ENCODE peak calls at places on chromosomes 4 and X, in eight cellular contexts. M, E, D, L, H, C, I and W are unnamed samples.

GRCh38 chr4:152356428-152357034 is 179.4 kb downstream of the FBXW7 start:
- DNase-seq in H (no peak), I (no peak), L (no peak), E (no peak), D (no peak), M (no peak), C (no peak), W (no peak)

GRCh38 chrX:138001219-138001618 is 435.3 kb downstream of the ZIC3 start:
- DNase-seq in D (no peak), C (no peak), H (no peak), I (no peak), M (no peak), L (no peak), E (no peak), W (no peak)

GRCh38 chr4:54229631-54230478 is 762 bp downstream of the PDGFRA start:
- DNase-seq in I (no peak), H (no peak), L (no peak), E (peak; percentile 65), M (no peak), D (peak; percentile 38), C (peak; percentile 24), W (no peak)

GRCh38 chr4:2049811-2050210 is 9.3 kb upstream of the NAT8L start:
- DNase-seq in C (no peak), D (no peak), H (no peak), I (no peak), E (no peak), L (no peak), M (no peak), W (no peak)

GRCh38 chr4:11698846-11699590 is 270.3 kb upstream of the HS3ST1 start:
- DNase-seq in D (no peak), C (peak; percentile 70), M (no peak), I (peak; percentile 95), H (no peak), E (no peak), L (peak; percentile 20), W (no peak)

GRCh38 chr4:66658809-66659208 is 886.5 kb downstream of the CENPC start:
- DNase-seq in E (no peak), C (no peak), L (no peak), I (no peak), D (no peak), H (no peak), M (no peak), W (no peak)

GRCh38 chr4:102416765-102417164 is 71.5 kb upstream of the SLC39A8 start:
- DNase-seq in I (no peak), L (no peak), D (no peak), C (no peak), H (no peak), E (no peak), M (no peak), W (no peak)

GRCh38 chrX:120450163-120450562 is 18.9 kb downstream of the LAMP2 start:
- DNase-seq in C (no peak), M (no peak), E (peak; percentile 6), D (no peak), I (no peak), L (peak; percentile 12), H (peak; percentile 41), W (no peak)

GRCh38 chr4:88378691-88379559 is at the start of gene HERC6:
- DNase-seq in H (peak; percentile 95), E (peak; percentile 78), L (peak; percentile 83), I (peak; percentile 70), C (peak; percentile 86), M (peak; percentile 63), D (peak; percentile 81), W (peak; percentile 61)

GRCh38 chr4:1910643-1911042 is 39.5 kb downstream of the NSD2 start:
- DNase-seq in C (peak; percentile 68), H (peak; percentile 70), M (no peak), D (peak; percentile 69), E (peak; percentile 62), L (peak; percentile 45), I (no peak), W (peak; percentile 51)

GRCh38 chr4:74623041-74623440 is 171.3 kb downstream of the BTC start:
- DNase-seq in L (peak; percentile 88), D (no peak), E (peak; percentile 34), H (peak; percentile 63), C (no peak), M (no peak), I (peak; percentile 82), W (no peak)
- TF ChIP-seq CTCF in L (peak; percentile 72), D (peak; percentile 20), E (peak; percentile 49), H (peak; percentile 35), C (peak; percentile 33), M (no peak), I (peak; percentile 57), W (peak; percentile 68)

GRCh38 chr4:78291277-78291676 is 234.2 kb downstream of the FRAS1 start:
- DNase-seq in M (no peak), C (no peak), H (no peak), E (no peak), I (no peak), D (no peak), L (no peak), W (no peak)

GRCh38 chr4:78296261-78296660 is 239.1 kb downstream of the FRAS1 start:
- DNase-seq in M (no peak), L (no peak), H (no peak), I (no peak), D (no peak), E (no peak), C (no peak), W (no peak)

GRCh38 chr4:78292336-78292735 is 235.2 kb downstream of the FRAS1 start:
- DNase-seq in M (no peak), D (no peak), C (no peak), E (no peak), H (no peak), L (no peak), I (no peak), W (no peak)

GRCh38 chr4:78293348-78293747 is 236.2 kb downstream of the FRAS1 start:
- DNase-seq in H (no peak), E (no peak), I (no peak), C (peak; percentile 66), M (no peak), L (no peak), D (no peak), W (no peak)

DNA sequence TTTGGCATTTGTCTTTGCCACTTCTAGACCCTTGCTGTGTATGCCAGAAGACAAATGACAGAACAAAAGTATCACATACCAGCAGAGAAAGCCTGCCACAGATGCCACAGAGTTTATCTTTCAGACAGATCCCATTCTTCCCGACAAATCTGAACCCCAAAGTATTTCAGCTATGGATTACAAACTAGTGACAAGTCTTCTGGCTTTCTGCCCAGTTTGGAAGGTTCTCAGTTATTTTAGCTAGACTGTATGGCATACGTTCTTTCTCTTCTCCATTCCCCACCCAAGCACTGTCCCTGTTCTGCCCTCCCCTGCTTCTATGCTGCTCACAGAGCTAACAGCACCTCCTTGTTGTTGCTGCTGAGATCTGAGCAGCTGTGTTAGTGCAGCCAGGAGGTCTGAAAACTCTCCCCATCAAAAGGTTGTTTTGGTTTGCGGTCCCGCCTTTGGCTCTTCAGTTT is 236.7 kb downstream of the FRAS1 start:
- DNase-seq in I (no peak), E (peak; percentile 44), C (peak; percentile 88), L (peak; percentile 4), M (no peak), D (no peak), H (no peak), W (no peak)
- TF ChIP-seq CTCF in I (no peak), E (peak; percentile 20), C (peak; percentile 26), L (no peak), M (no peak), D (no peak), H (no peak), W (no peak)

GRCh38 chrX:30990361-30990760 is 81.5 kb downstream of the FTHL17 start:
- DNase-seq in C (no peak), L (no peak), E (no peak), I (no peak), D (no peak), M (no peak), H (no peak), W (no peak)

GRCh38 chrX:30992381-30992904 is 79.4 kb downstream of the FTHL17 start:
- DNase-seq in D (no peak), L (no peak), H (no peak), E (peak; percentile 62), I (no peak), M (no peak), C (peak; percentile 2), W (no peak)

GRCh38 chrX:30995060-30995700 is 76.7 kb downstream of the FTHL17 start:
- DNase-seq in I (no peak), M (no peak), D (no peak), H (no peak), L (no peak), E (no peak), C (no peak), W (no peak)

GRCh38 chrX:30995705-30996104 is 76.1 kb downstream of the FTHL17 start:
- DNase-seq in E (no peak), L (no peak), I (no peak), C (no peak), M (no peak), D (no peak), H (no peak), W (no peak)
- TF ChIP-seq CTCF in E (no peak), L (no peak), I (no peak), C (no peak), M (no peak), D (no peak), H (no peak), W (no peak)

GRCh38 chrX:153493085-153493484 is 1.7 kb upstream of the BGN start:
- DNase-seq in C (no peak), I (no peak), L (no peak), D (no peak), M (no peak), E (no peak), H (no peak), W (no peak)

GRCh38 chrX:153495903-153496629 is 1.3 kb downstream of the BGN start:
- DNase-seq in C (no peak), D (no peak), L (no peak), I (no peak), H (no peak), E (no peak), M (no peak), W (no peak)

GRCh38 chrX:153494061-153494460 is 719 bp upstream of the BGN start:
- DNase-seq in E (no peak), C (no peak), M (no peak), L (no peak), H (no peak), D (no peak), I (no peak), W (no peak)

GRCh38 chrX:153495362-153495751 is 577 bp downstream of the BGN start:
- DNase-seq in L (no peak), C (peak; percentile 27), H (no peak), M (no peak), I (no peak), D (no peak), E (no peak), W (no peak)

DNA sequence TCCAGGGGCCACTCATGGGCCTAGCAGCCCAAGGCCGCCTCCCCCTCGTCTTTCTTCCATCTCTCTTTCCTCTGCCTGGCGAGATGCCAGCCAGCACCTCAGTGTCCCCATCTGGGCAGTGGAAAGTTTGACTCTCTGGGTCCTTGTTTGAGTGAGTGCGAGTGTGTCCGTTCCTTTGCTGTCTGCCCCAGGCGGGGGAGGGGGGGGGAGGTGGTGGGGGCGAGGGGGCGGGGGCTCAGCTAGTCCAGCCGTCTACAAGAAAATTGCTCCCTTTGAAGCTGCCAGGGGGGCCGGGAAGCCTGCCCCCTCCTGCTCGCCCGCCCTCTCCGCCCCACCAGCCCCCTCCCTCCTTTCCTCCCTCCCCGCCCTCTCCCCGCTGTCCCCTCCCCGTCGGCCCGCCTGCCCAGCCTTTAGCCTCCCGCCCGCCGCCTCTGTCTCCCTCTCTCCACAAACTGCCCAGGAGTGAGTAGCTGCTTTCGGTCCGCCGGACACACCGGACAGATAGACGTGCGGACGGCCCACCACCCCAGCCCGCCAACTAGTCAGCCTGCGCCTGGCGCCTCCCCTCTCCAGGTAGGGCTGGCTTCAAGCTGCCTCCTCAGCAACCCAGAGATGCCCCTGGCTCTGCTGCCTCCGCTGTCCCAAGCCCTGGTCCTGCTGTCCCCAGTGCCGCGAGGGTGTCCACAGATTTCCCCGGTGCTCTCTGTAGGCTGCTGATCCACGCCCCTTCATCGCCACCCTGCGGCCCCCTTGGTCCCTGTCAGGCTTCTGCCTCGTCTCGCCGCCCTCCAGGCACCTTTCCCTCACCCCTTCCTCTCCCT is at the start of gene BGN:
- DNase-seq in L (no peak), M (no peak), C (peak; percentile 65), I (no peak), E (peak; percentile 44), D (peak; percentile 54), H (no peak), W (peak; percentile 32)
- TF ChIP-seq CTCF in L (no peak), M (no peak), C (peak; percentile 44), I (no peak), E (peak; percentile 48), D (no peak), H (no peak), W (peak; percentile 45)